ENCODE peak calls at places on chromosomes 11 and 22, in nine cellular contexts. Q, L, F, W, N, S, D, A and K are unnamed samples.

GRCh38 chr11:68002943-68003845 is 703 bp downstream of the UNC93B1 start:
- DNase-seq in Q (no peak), L (peak), F (no peak), W (no peak), N (peak), S (peak), D (peak), A (peak), K (no peak)

GRCh38 chr11:72712168-72712721 is 38.0 kb upstream of the PDE2A start:
- DNase-seq in Q (no peak), L (peak), F (no peak), W (no peak), N (no peak), S (no peak), D (no peak), A (peak), K (peak)

GRCh38 chr11:74925281-74925680 is 23.6 kb downstream of the XRRA1 start:
- DNase-seq in Q (no peak), L (no peak), F (peak), W (no peak), N (no peak), S (no peak), D (no peak), A (no peak), K (no peak)

GRCh38 chr11:121895919-121896318 is 220.1 kb downstream of the BLID start:
- DNase-seq in Q (no peak), L (no peak), F (peak), W (no peak), N (no peak), S (no peak), D (no peak), A (no peak), K (no peak)

GRCh38 chr11:121567988-121568387 is 115.2 kb upstream of the SORL1-AS1 start:
- DNase-seq in Q (no peak), L (no peak), F (no peak), W (no peak), N (no peak), S (no peak), D (no peak), A (no peak), K (no peak)

GRCh38 chr11:70747285-70747684 is 349.0 kb downstream of the CTTN start:
- DNase-seq in Q (no peak), L (peak), F (no peak), W (no peak), N (no peak), S (no peak), D (no peak), A (no peak), K (no peak)

GRCh38 chr22:41739576-41739975 is 40.3 kb downstream of the MEI1 start:
- DNase-seq in Q (no peak), L (no peak), F (no peak), W (no peak), N (no peak), S (no peak), D (no peak), A (no peak), K (no peak)

GRCh38 chr22:47006433-47006832 is 244.0 kb downstream of the TBC1D22A start:
- DNase-seq in Q (no peak), L (no peak), F (no peak), W (no peak), N (no peak), S (no peak), D (no peak), A (no peak), K (no peak)

GRCh38 chr22:25563757-25564319 is 637 bp upstream of the GRK3 start:
- DNase-seq in Q (no peak), L (peak), F (peak), W (no peak), N (no peak), S (peak), D (no peak), A (peak), K (peak)

GRCh38 chr22:48588881-48589450 is 1238.7 kb downstream of the BRD1 start:
- DNase-seq in Q (no peak), L (peak), F (no peak), W (no peak), N (no peak), S (no peak), D (no peak), A (no peak), K (no peak)

GRCh38 chr22:38776086-38776485 is 17.9 kb downstream of the DNAL4 start:
- DNase-seq in Q (no peak), L (no peak), F (no peak), W (no peak), N (no peak), S (no peak), D (no peak), A (no peak), K (no peak)

GRCh38 chr22:45302047-45302446 is 7.7 kb upstream of the FAM118A start:
- DNase-seq in Q (no peak), L (no peak), F (peak), W (no peak), N (no peak), S (no peak), D (no peak), A (no peak), K (no peak)

GRCh38 chr22:45318558-45319318 is 9.0 kb downstream of the FAM118A start:
- DNase-seq in Q (no peak), L (no peak), F (peak), W (no peak), N (no peak), S (no peak), D (peak), A (no peak), K (no peak)

GRCh38 chr11:122150484-122151124 is 34.6 kb upstream of the BLID start:
- DNase-seq in Q (no peak), L (no peak), F (no peak), W (no peak), N (no peak), S (no peak), D (no peak), A (no peak), K (no peak)

GRCh38 chr11:75474878-75475766 is 42.1 kb upstream of the KLHL35 start:
- DNase-seq in Q (no peak), L (peak), F (peak), W (peak), N (no peak), S (peak), D (peak), A (peak), K (peak)

GRCh38 chr11:35144103-35144741 is 5.3 kb downstream of the CD44 start:
- DNase-seq in Q (no peak), L (no peak), F (peak), W (no peak), N (no peak), S (no peak), D (peak), A (peak), K (no peak)

GRCh38 chr11:38060930-38061329 is 1462.9 kb upstream of the RAG2 start:
- DNase-seq in Q (no peak), L (no peak), F (peak), W (no peak), N (no peak), S (peak), D (no peak), A (no peak), K (no peak)

GRCh38 chr11:33703771-33704170 is 3.1 kb upstream of the C11orf91 start:
- DNase-seq in Q (no peak), L (peak), F (peak), W (no peak), N (no peak), S (no peak), D (no peak), A (no peak), K (no peak)

GRCh38 chr11:47510231-47510630 is 42.7 kb downstream of the CELF1 start:
- DNase-seq in Q (no peak), L (no peak), F (peak), W (no peak), N (no peak), S (no peak), D (no peak), A (no peak), K (no peak)

GRCh38 chr11:102470257-102470656 is 17.7 kb upstream of the TMEM123 start:
- DNase-seq in Q (no peak), L (no peak), F (no peak), W (no peak), N (no peak), S (no peak), D (peak), A (no peak), K (no peak)

GRCh38 chr11:58285483-58286040 is 17.5 kb upstream of the OR10W1 start:
- DNase-seq in Q (no peak), L (no peak), F (no peak), W (no peak), N (no peak), S (no peak), D (no peak), A (no peak), K (no peak)

GRCh38 chr11:87063982-87064381 is 26.2 kb downstream of the TMEM135 start:
- DNase-seq in Q (no peak), L (no peak), F (peak), W (no peak), N (no peak), S (no peak), D (no peak), A (no peak), K (no peak)

GRCh38 chr22:37747090-37747714 is 50.4 kb downstream of the TRIOBP start:
- DNase-seq in Q (no peak), L (no peak), F (peak), W (no peak), N (no peak), S (peak), D (no peak), A (no peak), K (no peak)